ENCODE peak calls at places on chromosomes 13 and 19, in six cellular contexts. E is kidney; K is fibroblast of lung; G is left ventricle myocardium inferior; S is naive thymus-derived CD4-positive, alpha-beta T cell; W is CD4-positive, CD25-positive, alpha-beta regulatory T cell. F is an unnamed sample.

GRCh38 chr19:49564616-49565045 is 15.7 kb downstream of the NOSIP start:
- DNase-seq in K (no peak), S (no peak), E (no peak), G (no peak), W (peak; percentile 56), F (no peak)

GRCh38 chr19:42420055-42420544 is 7.1 kb downstream of the LIPE start:
- DNase-seq in K (peak; percentile 28), S (peak; percentile 44), W (peak; percentile 89), G (no peak), E (peak; percentile 39), F (peak; percentile 86)

GRCh38 chr19:4374451-4375163 is 25.7 kb downstream of the SH3GL1 start:
- DNase-seq in G (peak; percentile 78), S (no peak), E (peak; percentile 94), K (peak; percentile 86), W (no peak), F (no peak)

GRCh38 chr19:45852941-45853340 is 10.0 kb downstream of the SYMPK start:
- DNase-seq in K (peak; percentile 10), G (no peak), E (no peak), S (no peak), W (no peak), F (no peak)

GRCh38 chr13:32098275-32098674 is 66.7 kb downstream of the FRY start:
- DNase-seq in E (no peak), S (no peak), K (no peak), W (no peak), G (no peak), F (no peak)

GRCh38 chr13:28761586-28761985 is 42.8 kb upstream of the SLC46A3 start:
- DNase-seq in W (no peak), E (no peak), K (peak; percentile 13), S (no peak), G (no peak), F (no peak)

GRCh38 chr13:61765181-61765742 is 349.6 kb upstream of the PCDH20 start:
- DNase-seq in E (peak; percentile 54), W (no peak), G (no peak), K (no peak), S (no peak), F (no peak)

GRCh38 chr13:96053003-96053703 is at the start of gene UGGT2:
- DNase-seq in S (peak; percentile 22), G (peak; percentile 96), W (no peak), E (peak; percentile 98), K (peak; percentile 93), F (no peak)

GRCh38 chr13:112532837-112533745 is 54.9 kb downstream of the TUBGCP3 start:
- DNase-seq in S (no peak), G (no peak), W (peak; percentile 65), K (no peak), E (no peak), F (no peak)

GRCh38 chr19:38031423-38031770 is 124.4 kb downstream of the SIPA1L3 start:
- DNase-seq in W (no peak), S (no peak), G (no peak), E (no peak), K (peak; percentile 93), F (no peak)

GRCh38 chr13:68490594-68490993 is 1260.5 kb upstream of the PCDH9 start:
- DNase-seq in W (no peak), K (no peak), G (no peak), S (no peak), E (no peak), F (no peak)

GRCh38 chr19:44112802-44113137 is 429 bp upstream of the ZNF225 start:
- DNase-seq in S (no peak), E (no peak), W (no peak), K (no peak), G (no peak), F (peak; percentile 1)

GRCh38 chr13:25881136-25881926 is 170.5 kb downstream of the SHISA2 start:
- DNase-seq in W (no peak), K (peak; percentile 77), G (no peak), S (no peak), E (no peak), F (no peak)

GRCh38 chr13:48222358-48223015 is 10.5 kb upstream of the ITM2B start:
- DNase-seq in W (no peak), S (no peak), K (no peak), G (peak; percentile 46), E (no peak), F (no peak)

GRCh38 chr19:40057166-40057565 is 1.1 kb upstream of the ZNF780B start:
- DNase-seq in G (no peak), S (no peak), W (no peak), E (no peak), K (no peak), F (no peak)
- H3K4me3 ChIP-seq in G (no peak overlapping the region), S (no peak overlapping the region), W (peak overlapping the region; percentile 91), E (peak overlapping the region; percentile 93), K (peak overlapping the region; percentile 85), F (peak overlapping the region; percentile 73)

DNA sequence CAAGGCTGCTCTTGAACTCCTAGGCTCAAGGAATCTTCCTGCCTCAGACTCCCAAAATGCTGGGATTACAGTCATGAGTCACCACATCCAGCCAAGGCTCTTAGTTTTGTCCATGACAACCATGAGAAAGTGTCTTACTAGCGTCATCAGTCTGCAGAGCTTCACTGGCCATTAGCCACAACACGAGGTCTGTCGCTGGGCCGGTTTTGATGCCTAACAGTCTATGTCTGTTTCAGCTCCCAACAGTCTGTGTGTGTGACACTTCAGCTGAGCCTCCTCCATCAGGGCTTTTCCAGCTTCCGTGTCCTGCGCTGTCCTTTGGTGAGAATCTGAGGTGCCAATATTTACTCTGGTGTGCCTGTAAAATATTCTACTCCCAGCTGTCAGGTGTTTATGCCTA is 47.6 kb downstream of the CEP89 start:
- DNase-seq in E (no peak), G (no peak), S (no peak), K (peak; percentile 14), W (no peak), F (no peak)
- H3K27ac ChIP-seq in E (no peak overlapping the region), G (no peak overlapping the region), S (no peak overlapping the region), K (no peak overlapping the region), W (no peak overlapping the region), F (no peak overlapping the region)

GRCh38 chr19:1069009-1069779 is 2.2 kb downstream of the ARHGAP45 start:
- DNase-seq in E (peak; percentile 88), S (no peak), W (peak; percentile 95), G (peak; percentile 71), K (no peak), F (peak; percentile 78)
- H3K4me3 ChIP-seq in E (no peak overlapping the region), S (peak overlapping the region; percentile 98), W (peak overlapping the region; percentile 75), G (peak overlapping the region; percentile 60), K (no peak overlapping the region), F (peak overlapping the region; percentile 95)

GRCh38 chr19:6668696-6669095 is 1.3 kb downstream of the TNFSF14 start:
- DNase-seq in E (no peak), K (no peak), W (peak; percentile 30), G (no peak), S (no peak), F (no peak)
- H3K27ac ChIP-seq in E (no peak overlapping the region), K (no peak overlapping the region), W (peak overlapping the region; percentile 56), G (no peak overlapping the region), S (no peak overlapping the region), F (no peak overlapping the region)

GRCh38 chr13:110044521-110045200 is 258.3 kb upstream of the IRS2 start:
- DNase-seq in G (no peak), W (no peak), S (no peak), K (peak; percentile 63), E (no peak), F (no peak)
- H3K4me3 ChIP-seq in G (no peak overlapping the region), W (no peak overlapping the region), S (no peak overlapping the region), K (no peak overlapping the region), E (no peak overlapping the region), F (no peak overlapping the region)

GRCh38 chr19:3277649-3278048 is 53.2 kb downstream of the CELF5 start:
- DNase-seq in S (no peak), K (no peak), G (no peak), W (no peak), E (no peak), F (no peak)
- H3K27ac ChIP-seq in S (no peak overlapping the region), K (no peak overlapping the region), G (no peak overlapping the region), W (no peak overlapping the region), E (no peak overlapping the region), F (no peak overlapping the region)

DNA sequence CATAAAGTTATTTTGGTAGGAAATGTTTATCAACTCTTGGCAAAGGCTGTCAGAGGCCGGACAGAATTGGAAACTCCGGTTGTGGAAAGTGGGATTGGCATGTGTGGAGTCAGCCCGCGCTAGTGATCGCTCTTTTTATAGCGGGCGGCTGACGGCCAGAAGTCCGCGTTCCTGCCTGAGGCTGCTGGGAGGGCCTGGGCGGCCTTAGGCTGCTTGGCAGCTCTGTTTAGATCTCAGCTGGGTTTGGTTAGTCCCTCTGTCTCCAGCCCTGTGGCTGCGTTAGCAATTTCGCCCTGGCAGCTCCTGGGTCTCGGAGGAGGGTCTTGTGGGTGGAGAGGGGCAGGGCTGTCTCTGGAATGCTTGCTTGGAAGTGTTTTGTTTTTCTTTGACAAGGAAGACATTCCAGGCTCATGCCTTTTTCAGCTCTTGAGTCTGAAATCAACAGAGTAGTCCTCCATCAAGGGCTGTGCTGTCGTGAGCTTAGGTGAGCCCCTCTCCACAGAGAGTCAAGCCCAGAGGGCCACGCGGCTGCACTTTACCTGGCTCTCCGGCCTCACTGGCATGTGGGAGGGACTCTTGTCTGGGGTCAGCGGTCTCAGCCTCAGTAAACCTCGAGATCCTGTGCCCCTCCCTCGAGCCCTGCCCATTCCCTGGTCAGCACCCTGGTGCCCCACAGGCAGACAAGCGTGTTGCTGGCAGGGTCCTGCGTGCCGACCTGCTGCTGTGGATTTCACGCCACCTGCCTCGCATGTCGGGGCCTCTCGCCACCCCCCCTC is 22.5 kb downstream of the DOT1L start:
- DNase-seq in G (peak; percentile 87), E (peak; percentile 94), W (no peak), K (peak; percentile 97), S (no peak), F (no peak)
- H3K4me3 ChIP-seq in G (peak overlapping the region; percentile 42), E (peak overlapping the region; percentile 21), W (no peak overlapping the region), K (no peak overlapping the region), S (no peak overlapping the region), F (no peak overlapping the region)

DNA sequence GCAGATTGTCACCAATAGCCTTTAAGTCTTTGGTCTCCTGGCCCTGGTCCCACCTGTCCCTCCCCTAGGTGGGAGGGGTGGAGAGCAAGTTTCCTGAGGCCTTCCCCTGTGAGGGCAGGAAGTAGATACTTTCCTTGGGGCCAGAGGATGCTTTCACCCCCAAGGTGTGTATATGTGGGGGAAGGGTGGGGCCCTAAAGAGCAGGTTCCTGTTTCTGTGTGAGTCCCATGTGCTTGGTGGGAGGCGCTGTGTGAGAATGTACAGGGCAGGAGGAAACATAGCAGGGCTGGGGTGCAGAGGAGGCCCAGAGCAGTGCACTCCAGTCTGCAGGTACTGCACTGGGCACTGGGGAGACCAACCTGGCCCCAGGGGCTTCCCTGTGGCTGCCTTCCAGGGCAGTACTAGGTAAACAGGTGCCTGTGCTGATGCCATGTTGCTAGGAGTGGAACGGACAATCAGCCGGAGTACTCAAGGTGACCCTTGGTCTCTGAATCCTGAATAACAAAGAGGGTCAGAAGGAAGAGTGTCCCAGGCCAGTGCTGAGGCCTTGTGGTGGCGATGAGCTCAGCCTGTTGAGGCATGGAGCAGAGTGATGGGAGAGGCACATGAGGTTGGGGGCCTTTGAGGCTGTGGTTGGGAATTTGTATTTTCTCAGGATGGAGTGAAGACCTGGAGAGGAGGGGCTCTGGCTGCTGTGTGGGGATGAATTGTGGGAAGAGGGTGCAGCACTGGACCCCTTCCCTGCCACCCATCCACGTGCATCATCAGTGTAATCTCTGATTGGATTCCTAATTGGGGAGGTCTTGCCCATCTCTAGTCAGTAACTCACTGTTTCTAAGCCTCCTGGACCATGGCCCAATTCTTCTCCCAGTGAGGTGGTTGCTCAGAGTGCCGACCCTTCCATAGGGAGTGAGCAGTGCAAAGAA is 5.1 kb downstream of the EGLN2 start:
- DNase-seq in G (peak; percentile 64), S (no peak), K (no peak), W (peak; percentile 96), E (peak; percentile 81), F (peak; percentile 88)
- H3K27ac ChIP-seq in G (peak overlapping the region; percentile 99), S (peak overlapping the region; percentile 87), K (no peak overlapping the region), W (peak overlapping the region; percentile 88), E (peak overlapping the region; percentile 73), F (peak overlapping the region; percentile 81)

F was measured in OCI-LY7.